ENCODE peak calls at places on chromosomes 11 and 22, in five cellular contexts. R, S, U, E and C are unnamed samples.

GRCh38 chr11:14418801-14419417 is 59.9 kb upstream of the RRAS2 start:
- DNase-seq in S (no peak), R (no peak), E (peak; percentile 85), U (no peak), C (peak; percentile 48)

GRCh38 chr11:64856382-64857227 is 12.2 kb upstream of the CDC42BPG start:
- DNase-seq in E (peak; percentile 52), R (peak; percentile 80), S (peak; percentile 63), U (peak; percentile 94), C (peak; percentile 87)

GRCh38 chr22:46656856-46657654 is 36.9 kb downstream of the GRAMD4 start:
- DNase-seq in S (no peak), U (no peak), E (no peak), R (no peak), C (no peak)

GRCh38 chr11:73509188-73509587 is 88.7 kb downstream of the FAM168A start:
- DNase-seq in E (no peak), U (no peak), R (no peak), S (no peak), C (no peak)

GRCh38 chr11:116073854-116074837 is 569.9 kb upstream of the CADM1 start:
- DNase-seq in U (no peak), S (peak; percentile 38), E (peak; percentile 87), R (no peak), C (peak; percentile 74)

GRCh38 chr11:116740741-116741140 is 32.0 kb downstream of the BUD13 start:
- DNase-seq in R (no peak), U (no peak), E (no peak), S (no peak), C (no peak)

GRCh38 chr22:46145896-46146295 is 4.4 kb upstream of the PPARA start:
- DNase-seq in R (no peak), E (no peak), S (no peak), U (no peak), C (no peak)

GRCh38 chr11:47464479-47464878 is 15.5 kb upstream of the RAPSN start:
- DNase-seq in E (peak; percentile 42), S (no peak), R (no peak), U (no peak), C (no peak)

GRCh38 chr11:2774173-2775082 is 74.6 kb upstream of the KCNQ1OT1 start:
- DNase-seq in R (peak; percentile 24), U (peak; percentile 49), E (no peak), S (no peak), C (no peak)

GRCh38 chr22:17725465-17725800 is 48.8 kb downstream of the BID start:
- DNase-seq in R (no peak), E (no peak), S (no peak), U (no peak), C (no peak)

GRCh38 chr22:28938286-28938833 is 55.0 kb downstream of the ZNRF3 start:
- DNase-seq in U (no peak), R (no peak), E (peak; percentile 61), S (no peak), C (peak; percentile 36)

GRCh38 chr11:119602745-119603373 is 126.1 kb downstream of the NECTIN1 start:
- DNase-seq in R (no peak), E (no peak), S (no peak), U (no peak), C (no peak)

GRCh38 chr11:12433571-12434061 is 56.2 kb downstream of the PARVA start:
- DNase-seq in E (no peak), U (no peak), R (no peak), S (peak; percentile 72), C (no peak)

GRCh38 chr11:783581-784015 is 6.3 kb downstream of the CEND1 start:
- DNase-seq in U (peak; percentile 83), S (peak; percentile 69), E (peak; percentile 94), R (peak; percentile 84), C (peak; percentile 93)

GRCh38 chr11:2074266-2074825 is 64.8 kb downstream of the IGF2 start:
- DNase-seq in E (peak; percentile 62), R (no peak), S (no peak), U (no peak), C (no peak)

GRCh38 chr11:36817336-36817965 is 219.4 kb upstream of the RAG2 start:
- DNase-seq in E (peak; percentile 48), R (no peak), S (no peak), U (no peak), C (no peak)

GRCh38 chr22:44595841-44596341 is 97.9 kb upstream of the RTL6 start:
- DNase-seq in S (no peak), U (no peak), E (no peak), R (no peak), C (no peak)

GRCh38 chr11:58060535-58060934 is 29.8 kb downstream of the OR6Q1 start:
- DNase-seq in U (no peak), R (no peak), S (no peak), E (no peak), C (no peak)

GRCh38 chr11:12377824-12378593 is 638 bp downstream of the PARVA start:
- DNase-seq in E (peak; percentile 95), S (peak; percentile 73), U (peak; percentile 80), R (peak; percentile 77), C (peak; percentile 86)

GRCh38 chr11:118406599-118407166 is 5.3 kb downstream of the ATP5MG start:
- DNase-seq in S (no peak), E (no peak), R (no peak), U (no peak), C (no peak)

GRCh38 chr22:46280999-46281623 is 13.3 kb downstream of the TTC38 start:
- DNase-seq in R (no peak), E (no peak), U (no peak), S (no peak), C (peak; percentile 21)

GRCh38 chr11:413120-414081 is 1.4 kb downstream of the SIGIRR start:
- DNase-seq in U (no peak), S (no peak), E (no peak), R (no peak), C (peak; percentile 45)

GRCh38 chr11:68870470-68870869 is 28.8 kb upstream of the CPT1A start:
- DNase-seq in E (peak; percentile 41), R (no peak), U (no peak), S (no peak), C (peak; percentile 37)
- H3K4me3 ChIP-seq in E (no peak overlapping the region), R (no peak overlapping the region), U (peak overlapping the region; percentile 53), S (peak overlapping the region; percentile 41), C (no peak overlapping the region)

GRCh38 chr22:22878211-22878570 is 9.4 kb upstream of the IGLL5 start:
- DNase-seq in R (no peak), U (no peak), E (no peak), S (no peak), C (no peak)
- H3K4me1 ChIP-seq in R (no peaks in the 10 kb centered on the region), U (no peaks in the 10 kb centered on the region), E (no peaks in the 10 kb centered on the region), S (no peaks in the 10 kb centered on the region), C (no peaks in the 10 kb centered on the region)

GRCh38 chr22:23386245-23386631 is 193.9 kb downstream of the IGLL1 start:
- DNase-seq in S (no peak), R (no peak), U (no peak), E (no peak), C (no peak)

GRCh38 chr22:23385301-23386244 is 194.5 kb downstream of the IGLL1 start:
- DNase-seq in R (peak; percentile 82), S (peak; percentile 73), U (peak; percentile 83), E (peak; percentile 80), C (peak; percentile 67)

GRCh38 chr22:23387827-23388491 is 192.1 kb downstream of the IGLL1 start:
- DNase-seq in U (no peak), E (no peak), S (no peak), R (no peak), C (no peak)

GRCh38 chr22:23388492-23389009 is 191.5 kb downstream of the IGLL1 start:
- DNase-seq in R (no peak), U (no peak), S (no peak), E (no peak), C (no peak)

GRCh38 chr22:23386822-23387580 is 193.1 kb downstream of the IGLL1 start:
- DNase-seq in E (no peak), S (no peak), U (no peak), R (no peak), C (no peak)
- H3K27ac ChIP-seq in E (no peak overlapping the region), S (no peak overlapping the region), U (no peak overlapping the region), R (no peak overlapping the region), C (no peak overlapping the region)

DNA sequence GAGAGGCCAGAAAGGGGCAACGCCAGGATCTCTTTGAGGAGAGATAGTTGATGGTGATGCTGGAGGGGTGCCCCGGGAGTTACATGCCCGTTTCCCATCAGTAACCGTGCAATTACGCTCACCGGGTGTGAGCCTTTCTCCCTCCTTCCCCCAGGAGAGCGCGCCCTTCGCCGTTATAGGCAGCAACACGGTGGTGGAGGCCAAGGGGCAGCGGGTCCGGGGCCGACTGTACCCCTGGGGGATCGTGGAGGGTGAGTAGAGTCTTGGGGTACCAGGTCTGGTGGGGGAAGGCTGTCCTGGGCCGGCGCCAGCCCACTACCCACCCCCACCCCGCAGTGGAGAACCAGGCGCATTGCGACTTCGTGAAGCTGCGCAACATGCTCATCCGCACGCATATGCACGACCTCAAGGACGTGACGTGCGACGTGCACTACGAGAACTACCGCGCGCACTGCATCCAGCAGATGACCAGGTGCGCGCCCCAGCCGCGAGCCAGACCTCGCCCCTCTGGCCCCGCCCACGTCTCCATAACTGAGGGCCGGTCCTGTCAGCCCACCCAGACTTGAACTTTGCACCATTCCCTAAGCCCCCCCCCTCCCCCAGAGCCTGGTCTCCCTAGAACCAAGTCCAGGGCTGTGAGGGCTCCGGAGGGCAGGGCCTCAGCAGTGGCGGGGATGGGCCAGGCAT is 1.7 kb upstream of the GP1BB start:
- DNase-seq in E (no peak), U (no peak), S (no peak), R (no peak), C (no peak)
- H3K4me3 ChIP-seq in E (no peak overlapping the region), U (no peak overlapping the region), S (no peak overlapping the region), R (no peak overlapping the region), C (no peak overlapping the region)

GRCh38 chr11:27465629-27466028 is 7.0 kb downstream of the LGR4 start:
- DNase-seq in S (no peak), U (no peak), R (no peak), E (no peak), C (no peak)
- H3K4me1 ChIP-seq in S (no peaks in the 10 kb centered on the region), U (peaks cover 69% of the 10 kb centered on the region), R (no peaks in the 10 kb centered on the region), E (peaks cover 4% of the 10 kb centered on the region), C (peaks cover 2% of the 10 kb centered on the region)

GRCh38 chr11:46238967-46239800 is 38.3 kb upstream of the CREB3L1 start:
- DNase-seq in R (peak; percentile 81), U (peak; percentile 93), E (peak; percentile 95), S (peak; percentile 85), C (peak; percentile 73)
- H3K27ac ChIP-seq in R (peak overlapping the region; percentile 72), U (peak overlapping the region; percentile 88), E (no peak overlapping the region), S (peak overlapping the region; percentile 89), C (no peak overlapping the region)